ENCODE peak calls at places on chromosomes 2 and 18, in nine cellular contexts. One of them, this sample, is unnamed.

GRCh38 chr2:8682719-8683667 is 1.1 kb downstream of the ID2 start:
- DNase-seq in H1: no peak
- DNase-seq in mammary epithelial cell: peak; percentile 47
- DNase-seq in substantia nigra: peak; percentile 31
- DNase-seq in effector memory CD4-positive, alpha-beta T cell: peak; percentile 33
- DNase-seq in left lung: peak; percentile 61
- DNase-seq in CD4-positive, CD25-positive, alpha-beta regulatory T cell: peak; percentile 33
- DNase-seq in HepG2: peak; percentile 72
- DNase-seq in GM23338: peak; percentile 32
- DNase-seq in this sample: no peak

GRCh38 chr2:60742419-60742818 is 13.6 kb upstream of the PAPOLG start:
- DNase-seq in HepG2: no peak
- DNase-seq in substantia nigra: no peak
- DNase-seq in GM23338: peak; percentile 24
- DNase-seq in effector memory CD4-positive, alpha-beta T cell: no peak
- DNase-seq in mammary epithelial cell: no peak
- DNase-seq in left lung: no peak
- DNase-seq in H1: no peak
- DNase-seq in CD4-positive, CD25-positive, alpha-beta regulatory T cell: no peak
- DNase-seq in this sample: no peak

GRCh38 chr2:73990531-73990930 is 5.8 kb downstream of the TET3 start:
- DNase-seq in H1: no peak
- DNase-seq in effector memory CD4-positive, alpha-beta T cell: no peak
- DNase-seq in HepG2: no peak
- DNase-seq in GM23338: no peak
- DNase-seq in substantia nigra: no peak
- DNase-seq in mammary epithelial cell: no peak
- DNase-seq in left lung: no peak
- DNase-seq in CD4-positive, CD25-positive, alpha-beta regulatory T cell: no peak
- DNase-seq in this sample: no peak

GRCh38 chr2:206693399-206694137 is 24.6 kb downstream of the DYTN start:
- DNase-seq in effector memory CD4-positive, alpha-beta T cell: peak; percentile 5
- DNase-seq in GM23338: peak; percentile 88
- DNase-seq in left lung: no peak
- DNase-seq in HepG2: peak; percentile 65
- DNase-seq in mammary epithelial cell: peak; percentile 55
- DNase-seq in CD4-positive, CD25-positive, alpha-beta regulatory T cell: peak; percentile 13
- DNase-seq in H1: peak; percentile 7
- DNase-seq in substantia nigra: no peak
- DNase-seq in this sample: peak; percentile 10

GRCh38 chr2:235508371-235509160 is 14.7 kb downstream of the AGAP1 start:
- DNase-seq in effector memory CD4-positive, alpha-beta T cell: no peak
- DNase-seq in mammary epithelial cell: no peak
- DNase-seq in H1: no peak
- DNase-seq in HepG2: no peak
- DNase-seq in CD4-positive, CD25-positive, alpha-beta regulatory T cell: no peak
- DNase-seq in left lung: peak; percentile 25
- DNase-seq in GM23338: no peak
- DNase-seq in substantia nigra: no peak
- DNase-seq in this sample: no peak

GRCh38 chr2:44077942-44078511 is 82.2 kb upstream of the LRPPRC start:
- DNase-seq in GM23338: no peak
- DNase-seq in H1: no peak
- DNase-seq in HepG2: no peak
- DNase-seq in effector memory CD4-positive, alpha-beta T cell: no peak
- DNase-seq in substantia nigra: no peak
- DNase-seq in left lung: no peak
- DNase-seq in CD4-positive, CD25-positive, alpha-beta regulatory T cell: no peak
- DNase-seq in mammary epithelial cell: no peak
- DNase-seq in this sample: no peak

GRCh38 chr2:111961663-111962062 is 63.3 kb downstream of the MERTK start:
- DNase-seq in H1: no peak
- DNase-seq in HepG2: no peak
- DNase-seq in left lung: no peak
- DNase-seq in substantia nigra: no peak
- DNase-seq in CD4-positive, CD25-positive, alpha-beta regulatory T cell: no peak
- DNase-seq in GM23338: no peak
- DNase-seq in mammary epithelial cell: no peak
- DNase-seq in effector memory CD4-positive, alpha-beta T cell: no peak
- DNase-seq in this sample: no peak

GRCh38 chr2:10382313-10383061 is 65.6 kb downstream of the ODC1 start:
- DNase-seq in effector memory CD4-positive, alpha-beta T cell: peak; percentile 32
- DNase-seq in left lung: peak; percentile 82
- DNase-seq in GM23338: peak; percentile 46
- DNase-seq in CD4-positive, CD25-positive, alpha-beta regulatory T cell: peak; percentile 13
- DNase-seq in H1: no peak
- DNase-seq in substantia nigra: no peak
- DNase-seq in HepG2: no peak
- DNase-seq in mammary epithelial cell: no peak
- DNase-seq in this sample: no peak

GRCh38 chr2:231684314-231685223 is 23.8 kb upstream of the PTMA start:
- DNase-seq in HepG2: no peak
- DNase-seq in GM23338: no peak
- DNase-seq in CD4-positive, CD25-positive, alpha-beta regulatory T cell: no peak
- DNase-seq in left lung: no peak
- DNase-seq in substantia nigra: peak; percentile 90
- DNase-seq in H1: no peak
- DNase-seq in effector memory CD4-positive, alpha-beta T cell: no peak
- DNase-seq in mammary epithelial cell: no peak
- DNase-seq in this sample: no peak

GRCh38 chr18:24491882-24492281 is 31.4 kb downstream of the HRH4 start:
- DNase-seq in H1: no peak
- DNase-seq in mammary epithelial cell: no peak
- DNase-seq in substantia nigra: no peak
- DNase-seq in HepG2: no peak
- DNase-seq in CD4-positive, CD25-positive, alpha-beta regulatory T cell: no peak
- DNase-seq in effector memory CD4-positive, alpha-beta T cell: no peak
- DNase-seq in GM23338: no peak
- DNase-seq in left lung: no peak
- DNase-seq in this sample: no peak

GRCh38 chr2:10720306-10720705 is 1.1 kb upstream of the ATP6V1C2 start:
- DNase-seq in left lung: no peak
- DNase-seq in HepG2: no peak
- DNase-seq in CD4-positive, CD25-positive, alpha-beta regulatory T cell: no peak
- DNase-seq in mammary epithelial cell: peak; percentile 67
- DNase-seq in GM23338: no peak
- DNase-seq in H1: no peak
- DNase-seq in substantia nigra: no peak
- DNase-seq in effector memory CD4-positive, alpha-beta T cell: no peak
- DNase-seq in this sample: no peak

GRCh38 chr2:16187517-16187887 is 247.2 kb downstream of the MYCN start:
- DNase-seq in substantia nigra: no peak
- DNase-seq in GM23338: no peak
- DNase-seq in mammary epithelial cell: no peak
- DNase-seq in CD4-positive, CD25-positive, alpha-beta regulatory T cell: no peak
- DNase-seq in HepG2: peak; percentile 9
- DNase-seq in left lung: no peak
- DNase-seq in effector memory CD4-positive, alpha-beta T cell: no peak
- DNase-seq in H1: no peak
- DNase-seq in this sample: no peak

DNA sequence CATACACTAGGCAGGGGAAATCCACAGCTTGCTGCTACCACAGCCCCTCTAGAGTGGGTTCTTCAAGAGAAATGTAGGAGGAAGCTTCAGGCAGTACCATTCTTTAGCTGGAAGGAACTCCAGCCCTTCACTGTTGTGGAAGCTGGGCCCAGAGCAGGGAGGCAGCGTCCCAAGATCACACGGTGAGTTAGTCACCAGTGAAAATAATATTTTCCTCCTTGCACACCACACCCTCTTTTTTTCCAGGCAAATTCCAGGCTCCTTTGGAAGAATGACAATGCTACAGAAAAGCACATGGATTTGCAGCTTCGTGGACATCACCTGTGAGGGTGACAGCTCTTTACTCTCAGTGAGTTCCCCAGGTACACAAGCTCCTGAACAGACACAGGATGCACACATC is 157.1 kb downstream of the COL6A3 start:
- DNase-seq in H1: no peak
- DNase-seq in HepG2: no peak
- DNase-seq in mammary epithelial cell: no peak
- DNase-seq in GM23338: no peak
- DNase-seq in substantia nigra: no peak
- DNase-seq in effector memory CD4-positive, alpha-beta T cell: no peak
- DNase-seq in CD4-positive, CD25-positive, alpha-beta regulatory T cell: no peak
- DNase-seq in left lung: no peak
- DNase-seq in this sample: no peak
- H3K27ac ChIP-seq in H1: no peak overlapping the region
- H3K27ac ChIP-seq in HepG2: no peak overlapping the region
- H3K27ac ChIP-seq in mammary epithelial cell: no peak overlapping the region
- H3K27ac ChIP-seq in GM23338: no peak overlapping the region
- H3K27ac ChIP-seq in substantia nigra: no peak overlapping the region
- H3K27ac ChIP-seq in effector memory CD4-positive, alpha-beta T cell: no peak overlapping the region
- H3K27ac ChIP-seq in CD4-positive, CD25-positive, alpha-beta regulatory T cell: no peak overlapping the region
- H3K27ac ChIP-seq in left lung: peak overlapping the region; percentile 59
- H3K27ac ChIP-seq in this sample: no peak overlapping the region

GRCh38 chr2:176161817-176162626 is 4.9 kb downstream of the HOXD3 start:
- DNase-seq in HepG2: no peak
- DNase-seq in GM23338: peak; percentile 13
- DNase-seq in effector memory CD4-positive, alpha-beta T cell: no peak
- DNase-seq in mammary epithelial cell: peak; percentile 27
- DNase-seq in substantia nigra: no peak
- DNase-seq in CD4-positive, CD25-positive, alpha-beta regulatory T cell: no peak
- DNase-seq in H1: no peak
- DNase-seq in left lung: no peak
- DNase-seq in this sample: no peak
- H3K27ac ChIP-seq in HepG2: no peak overlapping the region
- H3K27ac ChIP-seq in GM23338: no peak overlapping the region
- H3K27ac ChIP-seq in effector memory CD4-positive, alpha-beta T cell: no peak overlapping the region
- H3K27ac ChIP-seq in mammary epithelial cell: no peak overlapping the region
- H3K27ac ChIP-seq in substantia nigra: no peak overlapping the region
- H3K27ac ChIP-seq in CD4-positive, CD25-positive, alpha-beta regulatory T cell: no peak overlapping the region
- H3K27ac ChIP-seq in H1: no peak overlapping the region
- H3K27ac ChIP-seq in left lung: no peak overlapping the region
- H3K27ac ChIP-seq in this sample: no peak overlapping the region

GRCh38 chr2:217413193-217413592 is 553.3 kb upstream of the TNP1 start:
- DNase-seq in effector memory CD4-positive, alpha-beta T cell: no peak
- DNase-seq in GM23338: no peak
- DNase-seq in substantia nigra: no peak
- DNase-seq in mammary epithelial cell: peak; percentile 49
- DNase-seq in CD4-positive, CD25-positive, alpha-beta regulatory T cell: no peak
- DNase-seq in H1: no peak
- DNase-seq in left lung: no peak
- DNase-seq in HepG2: no peak
- DNase-seq in this sample: no peak
- H3K27ac ChIP-seq in effector memory CD4-positive, alpha-beta T cell: no peak overlapping the region
- H3K27ac ChIP-seq in GM23338: no peak overlapping the region
- H3K27ac ChIP-seq in substantia nigra: no peak overlapping the region
- H3K27ac ChIP-seq in mammary epithelial cell: no peak overlapping the region
- H3K27ac ChIP-seq in CD4-positive, CD25-positive, alpha-beta regulatory T cell: no peak overlapping the region
- H3K27ac ChIP-seq in H1: no peak overlapping the region
- H3K27ac ChIP-seq in left lung: no peak overlapping the region
- H3K27ac ChIP-seq in HepG2: no peak overlapping the region
- H3K27ac ChIP-seq in this sample: no peak overlapping the region

GRCh38 chr2:42342795-42343241 is 18.2 kb downstream of the COX7A2L start:
- DNase-seq in effector memory CD4-positive, alpha-beta T cell: no peak
- DNase-seq in H1: no peak
- DNase-seq in substantia nigra: no peak
- DNase-seq in CD4-positive, CD25-positive, alpha-beta regulatory T cell: no peak
- DNase-seq in GM23338: no peak
- DNase-seq in left lung: no peak
- DNase-seq in mammary epithelial cell: no peak
- DNase-seq in HepG2: no peak
- DNase-seq in this sample: no peak
- H3K27ac ChIP-seq in effector memory CD4-positive, alpha-beta T cell: no peak overlapping the region
- H3K27ac ChIP-seq in H1: no peak overlapping the region
- H3K27ac ChIP-seq in substantia nigra: no peak overlapping the region
- H3K27ac ChIP-seq in CD4-positive, CD25-positive, alpha-beta regulatory T cell: no peak overlapping the region
- H3K27ac ChIP-seq in GM23338: no peak overlapping the region
- H3K27ac ChIP-seq in left lung: peak overlapping the region; percentile 40
- H3K27ac ChIP-seq in mammary epithelial cell: peak overlapping the region; percentile 3
- H3K27ac ChIP-seq in HepG2: peak overlapping the region; percentile 17
- H3K27ac ChIP-seq in this sample: peak overlapping the region; percentile 49

GRCh38 chr2:223092667-223093066 is 40.7 kb downstream of the KCNE4 start:
- DNase-seq in H1: no peak
- DNase-seq in GM23338: no peak
- DNase-seq in left lung: no peak
- DNase-seq in HepG2: no peak
- DNase-seq in mammary epithelial cell: no peak
- DNase-seq in substantia nigra: no peak
- DNase-seq in CD4-positive, CD25-positive, alpha-beta regulatory T cell: no peak
- DNase-seq in effector memory CD4-positive, alpha-beta T cell: no peak
- DNase-seq in this sample: no peak
- H3K27ac ChIP-seq in H1: no peak overlapping the region
- H3K27ac ChIP-seq in GM23338: no peak overlapping the region
- H3K27ac ChIP-seq in left lung: no peak overlapping the region
- H3K27ac ChIP-seq in HepG2: no peak overlapping the region
- H3K27ac ChIP-seq in mammary epithelial cell: no peak overlapping the region
- H3K27ac ChIP-seq in substantia nigra: no peak overlapping the region
- H3K27ac ChIP-seq in CD4-positive, CD25-positive, alpha-beta regulatory T cell: no peak overlapping the region
- H3K27ac ChIP-seq in effector memory CD4-positive, alpha-beta T cell: no peak overlapping the region
- H3K27ac ChIP-seq in this sample: no peak overlapping the region

This sample was measured in epithelial cell of prostate.